ENCODE peak calls at places on chromosomes 3 and 15, in seven cellular contexts. I is GM23338, N is GM12878, G is HL-60, B is HCT116, D is prostate gland, V is transverse colon. J is an unnamed sample.

GRCh38 chr3:134056464-134056891 is 26.8 kb upstream of the SLCO2A1 start:
- DNase-seq in I (no peak), N (no peak), G (no peak), B (no peak), D (no peak), V (no peak), J (no peak)

GRCh38 chr3:174532216-174532615 is 326.9 kb upstream of the NAALADL2 start:
- DNase-seq in I (no peak), N (no peak), G (no peak), B (no peak), D (no peak), V (no peak), J (no peak)

GRCh38 chr15:76138436-76138835 is 78.7 kb downstream of the TMEM266 start:
- DNase-seq in I (peak), N (no peak), G (no peak), B (no peak), D (no peak), V (no peak), J (no peak)

GRCh38 chr3:25587094-25587493 is 77.6 kb downstream of the TOP2B start:
- DNase-seq in I (no peak), N (no peak), G (no peak), B (no peak), D (no peak), V (no peak), J (no peak)

GRCh38 chr3:142724682-142725351 is 983 bp downstream of the TRPC1 start:
- DNase-seq in I (peak), N (no peak), G (no peak), B (peak), D (peak), V (peak), J (no peak)

GRCh38 chr3:70308760-70309159 is 3.7 kb downstream of the MDFIC2 start:
- DNase-seq in I (peak), N (no peak), G (no peak), B (no peak), D (no peak), V (no peak), J (no peak)

GRCh38 chr3:103295974-103296570 is 861.3 kb downstream of the ZPLD1 start:
- DNase-seq in I (peak), N (no peak), G (no peak), B (peak), D (no peak), V (no peak), J (no peak)

GRCh38 chr3:20375302-20375701 is 189.3 kb upstream of the SGO1 start:
- DNase-seq in I (no peak), N (no peak), G (no peak), B (no peak), D (no peak), V (no peak), J (no peak)

GRCh38 chr3:37630441-37630840 is 231.2 kb upstream of the CTDSPL start:
- DNase-seq in I (no peak), N (no peak), G (no peak), B (no peak), D (no peak), V (no peak), J (no peak)

GRCh38 chr15:22958487-22959280 is 21.5 kb downstream of the CYFIP1 start:
- DNase-seq in I (no peak), N (no peak), G (no peak), B (no peak), D (no peak), V (no peak), J (no peak)

GRCh38 chr3:179801831-179802230 is 149.0 kb downstream of the USP13 start:
- DNase-seq in I (no peak), N (no peak), G (no peak), B (no peak), D (no peak), V (no peak), J (no peak)

GRCh38 chr3:117495620-117496019 is 786.0 kb downstream of the TUSC7 start:
- DNase-seq in I (no peak), N (no peak), G (no peak), B (no peak), D (no peak), V (no peak), J (no peak)

GRCh38 chr15:73866881-73867410 is 6.4 kb upstream of the TBC1D21 start:
- DNase-seq in I (peak), N (no peak), G (no peak), B (no peak), D (no peak), V (no peak), J (no peak)

GRCh38 chr3:67540198-67540894 is 114.1 kb downstream of the SUCLG2 start:
- DNase-seq in I (peak), N (no peak), G (no peak), B (no peak), D (no peak), V (no peak), J (no peak)

GRCh38 chr15:33490703-33491102 is 179.9 kb downstream of the RYR3 start:
- DNase-seq in I (no peak), N (no peak), G (no peak), B (no peak), D (no peak), V (no peak), J (no peak)

GRCh38 chr15:42385206-42385979 is 26.1 kb downstream of the CAPN3 start:
- DNase-seq in I (peak), N (no peak), G (peak), B (peak), D (no peak), V (peak), J (no peak)

GRCh38 chr15:76150508-76150907 is 90.7 kb downstream of the TMEM266 start:
- DNase-seq in I (no peak), N (no peak), G (peak), B (no peak), D (peak), V (peak), J (peak)

GRCh38 chr3:167228135-167228534 is 152.0 kb downstream of the ZBBX start:
- DNase-seq in I (no peak), N (no peak), G (no peak), B (no peak), D (no peak), V (no peak), J (no peak)

GRCh38 chr3:194870394-194871110 is 184.9 kb downstream of the FAM43A start:
- DNase-seq in I (no peak), N (no peak), G (no peak), B (peak), D (peak), V (peak), J (no peak)

GRCh38 chr15:50415752-50416404 is 8.3 kb upstream of the USP8 start:
- DNase-seq in I (peak), N (no peak), G (no peak), B (peak), D (no peak), V (no peak), J (no peak)

GRCh38 chr3:53523346-53523745 is 28.9 kb downstream of the CACNA1D start:
- DNase-seq in I (no peak), N (no peak), G (no peak), B (no peak), D (no peak), V (no peak), J (peak)

GRCh38 chr3:107555359-107555758 is 32.6 kb downstream of the BBX start:
- DNase-seq in I (no peak), N (no peak), G (no peak), B (no peak), D (no peak), V (no peak), J (no peak)

GRCh38 chr3:112302881-112303761 is 9.1 kb upstream of the SLC9C1 start:
- DNase-seq in I (peak), N (no peak), G (no peak), B (no peak), D (no peak), V (no peak), J (no peak)

GRCh38 chr3:71102111-71103039 is 481.2 kb downstream of the FOXP1 start:
- DNase-seq in I (no peak), N (no peak), G (no peak), B (no peak), D (no peak), V (no peak), J (no peak)

GRCh38 chr15:22949074-22949547 is 31.1 kb downstream of the CYFIP1 start:
- DNase-seq in I (peak), N (no peak), G (no peak), B (no peak), D (no peak), V (peak), J (peak)

GRCh38 chr3:149906036-149906435 is 64.7 kb downstream of the PFN2 start:
- DNase-seq in I (no peak), N (no peak), G (no peak), B (no peak), D (no peak), V (no peak), J (no peak)

GRCh38 chr15:78716651-78717050 is 75.6 kb upstream of the CHRNB4 start:
- DNase-seq in I (no peak), N (no peak), G (no peak), B (no peak), D (no peak), V (no peak), J (no peak)

GRCh38 chr15:39786444-39787056 is 3.9 kb upstream of the FSIP1 start:
- DNase-seq in I (peak), N (no peak), G (peak), B (peak), D (no peak), V (no peak), J (no peak)

GRCh38 chr3:189710620-189711388 is 79.6 kb downstream of the TP63 start:
- DNase-seq in I (peak), N (peak), G (no peak), B (no peak), D (peak), V (peak), J (no peak)

GRCh38 chr3:181859518-181859917 is 147.8 kb downstream of the SOX2 start:
- DNase-seq in I (peak), N (no peak), G (no peak), B (no peak), D (no peak), V (no peak), J (no peak)

GRCh38 chr3:181855825-181856224 is 144.1 kb downstream of the SOX2 start:
- DNase-seq in I (no peak), N (no peak), G (no peak), B (no peak), D (no peak), V (no peak), J (no peak)

GRCh38 chr3:181862502-181862901 is 150.8 kb downstream of the SOX2 start:
- DNase-seq in I (no peak), N (no peak), G (no peak), B (no peak), D (no peak), V (no peak), J (no peak)

GRCh38 chr3:181860243-181860642 is 148.5 kb downstream of the SOX2 start:
- DNase-seq in I (peak), N (no peak), G (no peak), B (no peak), D (no peak), V (no peak), J (no peak)
- TF ChIP-seq POLR2AphosphoS5 in I (no peak), N (no peak), G (no peak), B (no peak), D (no peak), V (no peak), J (no peak)

GRCh38 chr3:187738400-187739124 is 6.7 kb downstream of the BCL6 start:
- DNase-seq in I (peak), N (no peak), G (peak), B (peak), D (peak), V (peak), J (peak)

GRCh38 chr3:187738089-187738399 is 7.2 kb downstream of the BCL6 start:
- DNase-seq in I (no peak), N (no peak), G (no peak), B (no peak), D (no peak), V (no peak), J (no peak)

GRCh38 chr3:187740446-187741399 is 4.5 kb downstream of the BCL6 start:
- DNase-seq in I (peak), N (no peak), G (peak), B (no peak), D (peak), V (peak), J (peak)

GRCh38 chr3:187739125-187739560 is 6.1 kb downstream of the BCL6 start:
- DNase-seq in I (peak), N (no peak), G (peak), B (no peak), D (no peak), V (no peak), J (no peak)

GRCh38 chr3:187739561-187740445 is 5.5 kb downstream of the BCL6 start:
- DNase-seq in I (peak), N (no peak), G (peak), B (peak), D (peak), V (peak), J (peak)
- TF ChIP-seq POLR2AphosphoS5 in I (peak), N (no peak), G (peak), B (peak), D (peak), V (peak), J (peak)

GRCh38 chr3:27479816-27480543 is 4.2 kb downstream of the SLC4A7 start:
- DNase-seq in I (no peak), N (no peak), G (peak), B (no peak), D (no peak), V (no peak), J (no peak)
- TF ChIP-seq POLR2AphosphoS5 in I (no peak), N (no peak), G (no peak), B (no peak), D (no peak), V (no peak), J (no peak)

DNA sequence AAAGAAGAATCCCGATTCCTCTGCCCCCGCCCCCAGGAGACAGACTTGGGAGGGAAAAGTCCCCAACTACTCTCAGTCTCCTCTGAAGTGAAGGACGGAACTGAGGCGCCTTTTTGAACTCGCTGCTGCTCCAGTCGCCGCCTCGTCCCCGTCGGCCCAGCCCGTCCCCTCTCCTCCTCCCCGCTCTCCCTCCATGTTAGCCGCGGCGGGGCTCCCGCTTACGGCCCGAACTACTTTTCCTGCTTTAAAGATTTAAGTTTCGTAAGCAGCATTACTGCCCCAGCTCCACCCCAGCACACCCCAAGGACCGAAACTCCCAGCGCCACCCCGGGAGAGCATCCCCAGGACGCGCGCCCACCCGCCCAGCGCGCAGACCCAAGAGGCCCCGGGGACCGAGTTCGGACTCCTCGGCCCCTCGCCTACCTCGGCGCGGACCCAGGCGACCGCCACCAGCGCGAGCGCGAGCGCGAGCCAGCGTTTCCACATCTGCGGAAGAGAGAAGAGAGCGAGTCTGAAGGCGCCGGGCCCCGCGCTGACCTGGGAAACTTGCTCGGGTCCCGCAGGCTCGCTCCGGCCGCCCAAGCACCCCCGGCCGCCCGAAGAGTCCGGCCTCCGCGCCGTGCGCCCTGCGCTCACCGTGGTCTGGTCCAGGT is 405 bp downstream of the FSTL1 start:
- DNase-seq in I (peak), N (no peak), G (peak), B (no peak), D (peak), V (peak), J (peak)
- TF ChIP-seq POLR2AphosphoS5 in I (no peak), N (no peak), G (no peak), B (no peak), D (no peak), V (peak), J (no peak)

GRCh38 chr3:141413387-141414140 is 45.3 kb downstream of the ZBTB38 start:
- DNase-seq in I (no peak), N (no peak), G (no peak), B (no peak), D (no peak), V (no peak), J (no peak)
- TF ChIP-seq POLR2AphosphoS5 in I (no peak), N (no peak), G (no peak), B (no peak), D (no peak), V (no peak), J (no peak)

GRCh38 chr15:43529141-43529540 is 11.7 kb downstream of the MAP1A start:
- DNase-seq in I (no peak), N (no peak), G (no peak), B (no peak), D (no peak), V (no peak), J (no peak)
- TF ChIP-seq POLR2AphosphoS5 in I (no peak), N (no peak), G (no peak), B (no peak), D (no peak), V (no peak), J (no peak)

GRCh38 chr3:46970391-46971091 is 6.0 kb downstream of the CCDC12 start:
- DNase-seq in I (no peak), N (no peak), G (no peak), B (no peak), D (no peak), V (no peak), J (no peak)
- TF ChIP-seq POLR2AphosphoS5 in I (no peak), N (no peak), G (no peak), B (no peak), D (no peak), V (no peak), J (no peak)

J was measured in breast epithelium.